ENCODE peak calls at places on chromosomes 5 and 9, in four cellular contexts. E, R, M and O are unnamed samples. For H3K4me1, the result is how much of the 10 kb centered on the place peaks cover.

GRCh38 chr9:134469041-134469875 is 143.0 kb downstream of the RXRA start:
- DNase-seq in E (peak), M (no peak), R (peak), O (peak)

GRCh38 chr9:22813520-22813919 is 366.9 kb downstream of the DMRTA1 start:
- DNase-seq in E (no peak), R (no peak), M (peak), O (no peak)

GRCh38 chr5:44266882-44267577 is 122.2 kb downstream of the FGF10 start:
- DNase-seq in M (no peak), R (no peak), E (peak), O (peak)

GRCh38 chr5:115571441-115571878 is 26.9 kb upstream of the FEM1C start:
- DNase-seq in M (no peak), R (no peak), E (no peak), O (peak)

GRCh38 chr9:99823392-99824377 is 2.0 kb downstream of the NR4A3 start:
- DNase-seq in R (peak), E (peak), M (peak), O (peak)

GRCh38 chr5:167639213-167639612 is 652.2 kb upstream of the WWC1 start:
- DNase-seq in R (no peak), M (peak), E (no peak), O (no peak)

GRCh38 chr5:98292496-98292895 is 481.0 kb upstream of the RGMB start:
- DNase-seq in E (no peak), R (no peak), M (peak), O (no peak)

GRCh38 chr5:83957188-83957587 is 236.5 kb upstream of the HAPLN1 start:
- DNase-seq in R (no peak), M (peak), E (no peak), O (no peak)

GRCh38 chr5:110853267-110853666 is 114.5 kb downstream of the SLC25A46 start:
- DNase-seq in R (no peak), M (peak), E (no peak), O (no peak)

GRCh38 chr5:170219615-170220014 is 13.2 kb upstream of the C5orf58 start:
- DNase-seq in M (peak), E (no peak), R (no peak), O (no peak)

GRCh38 chr5:135569755-135570452 is 8.9 kb downstream of the CXCL14 start:
- DNase-seq in E (no peak), R (peak), M (peak), O (peak)

DNA sequence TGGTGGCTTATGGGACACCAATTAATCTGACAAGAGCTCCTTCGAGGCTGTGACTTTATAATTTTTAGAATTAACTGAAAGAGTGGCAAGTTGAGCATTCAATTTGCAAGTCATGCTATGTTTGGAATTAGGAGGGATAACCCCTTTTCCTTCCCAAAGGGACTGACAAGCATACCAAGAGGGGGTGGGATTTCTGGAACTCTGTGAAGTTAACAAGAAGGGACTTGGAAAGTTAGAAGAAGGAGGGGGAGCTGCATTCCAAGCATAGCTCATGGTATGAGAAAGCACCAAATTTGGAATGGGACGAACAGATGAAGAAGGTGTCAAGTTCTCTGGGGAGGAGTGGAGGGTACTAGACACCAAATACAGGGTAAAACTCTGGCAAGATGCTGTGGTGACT is 8.9 kb upstream of the PALM2AKAP2 start:
- DNase-seq in E (no peak), M (peak), R (no peak), O (no peak)
- H3K4me1 ChIP-seq in E (under half), M (under half), R (under half), O (under half)

DNA sequence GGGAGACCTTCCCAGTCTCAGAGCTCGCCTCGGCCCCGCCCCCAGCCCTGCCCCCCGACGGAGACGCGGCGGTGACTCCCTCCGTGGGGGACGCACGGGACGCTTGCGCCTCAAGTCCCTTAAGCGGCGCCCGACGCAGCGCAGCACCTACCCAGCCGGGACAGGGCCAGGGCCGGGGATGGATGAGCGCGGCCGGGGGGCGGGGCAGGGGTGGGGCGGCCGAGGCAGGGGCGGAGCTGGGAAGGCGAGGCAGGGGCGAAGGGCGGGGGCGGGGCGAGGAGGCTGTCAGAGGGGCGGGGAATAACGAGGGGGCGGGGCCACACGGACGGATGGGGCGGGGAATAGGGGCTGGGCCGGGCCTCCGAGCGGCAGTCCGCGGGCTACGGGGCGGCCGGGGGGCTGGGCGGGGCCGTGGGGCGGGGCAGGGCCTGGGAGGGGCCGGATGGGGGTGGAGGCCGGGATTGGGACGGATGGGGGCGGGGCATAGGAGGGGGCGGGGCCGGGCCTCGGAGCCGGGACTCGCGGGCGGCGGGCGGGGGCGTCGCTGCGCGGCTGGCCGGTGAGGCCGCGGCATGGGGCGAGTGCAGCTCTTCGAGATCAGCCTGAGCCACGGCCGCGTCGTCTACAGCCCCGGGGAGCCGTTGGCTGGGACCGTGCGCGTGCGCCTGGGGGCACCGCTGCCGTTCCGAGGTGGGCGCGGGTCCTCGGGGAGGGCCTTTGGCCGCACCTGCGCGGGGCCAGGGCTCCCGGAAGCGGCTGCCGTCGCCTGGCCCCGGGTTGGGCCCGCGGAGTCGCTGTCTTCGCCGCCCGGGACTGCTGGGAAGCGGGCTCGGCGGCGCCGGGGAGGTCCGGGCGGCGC is at the start of gene ARRDC1:
- DNase-seq in R (peak), E (peak), M (peak), O (peak)
- TF ChIP-seq POLR2A in R (peak), E (no peak), M (peak), O (no peak)

GRCh38 chr9:136860933-136861873 is 4.9 kb downstream of the EDF1 start:
- DNase-seq in M (no peak), E (peak), R (peak), O (no peak)

GRCh38 chr9:136858452-136858843 is 6.3 kb downstream of the MAMDC4 start:
- DNase-seq in M (no peak), R (no peak), E (peak), O (no peak)

GRCh38 chr9:136858844-136859757 is 7.0 kb downstream of the MAMDC4 start:
- DNase-seq in E (peak), M (peak), R (peak), O (peak)

GRCh38 chr9:136860529-136860928 is 5.6 kb downstream of the EDF1 start:
- DNase-seq in R (peak), M (no peak), E (no peak), O (no peak)

DNA sequence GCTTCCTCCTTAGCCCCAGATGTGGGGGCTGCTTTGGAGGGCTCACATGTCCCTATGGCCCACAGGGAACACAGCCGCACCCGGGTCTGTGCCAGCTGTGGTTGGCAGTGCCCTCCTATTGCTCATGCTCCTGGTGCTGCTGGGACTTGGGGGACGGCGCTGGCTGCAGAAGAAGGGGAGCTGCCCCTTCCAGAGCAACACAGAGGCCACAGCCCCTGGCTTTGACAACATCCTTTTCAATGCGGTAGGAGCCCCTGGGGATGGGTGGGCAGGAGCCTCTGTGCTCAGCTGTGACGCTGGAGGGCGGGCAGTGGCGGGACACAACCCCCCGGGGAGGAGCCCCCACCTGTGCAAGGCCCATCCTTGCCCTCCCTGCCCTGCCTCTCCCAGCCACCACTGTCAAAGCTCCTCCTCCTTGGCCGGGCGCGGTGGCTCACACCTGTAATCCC is 6.3 kb downstream of the EDF1 start:
- DNase-seq in R (peak), E (peak), M (no peak), O (no peak)
- H3K4me1 ChIP-seq in R (under half), E (under half), M (under half), O (under half)

DNA sequence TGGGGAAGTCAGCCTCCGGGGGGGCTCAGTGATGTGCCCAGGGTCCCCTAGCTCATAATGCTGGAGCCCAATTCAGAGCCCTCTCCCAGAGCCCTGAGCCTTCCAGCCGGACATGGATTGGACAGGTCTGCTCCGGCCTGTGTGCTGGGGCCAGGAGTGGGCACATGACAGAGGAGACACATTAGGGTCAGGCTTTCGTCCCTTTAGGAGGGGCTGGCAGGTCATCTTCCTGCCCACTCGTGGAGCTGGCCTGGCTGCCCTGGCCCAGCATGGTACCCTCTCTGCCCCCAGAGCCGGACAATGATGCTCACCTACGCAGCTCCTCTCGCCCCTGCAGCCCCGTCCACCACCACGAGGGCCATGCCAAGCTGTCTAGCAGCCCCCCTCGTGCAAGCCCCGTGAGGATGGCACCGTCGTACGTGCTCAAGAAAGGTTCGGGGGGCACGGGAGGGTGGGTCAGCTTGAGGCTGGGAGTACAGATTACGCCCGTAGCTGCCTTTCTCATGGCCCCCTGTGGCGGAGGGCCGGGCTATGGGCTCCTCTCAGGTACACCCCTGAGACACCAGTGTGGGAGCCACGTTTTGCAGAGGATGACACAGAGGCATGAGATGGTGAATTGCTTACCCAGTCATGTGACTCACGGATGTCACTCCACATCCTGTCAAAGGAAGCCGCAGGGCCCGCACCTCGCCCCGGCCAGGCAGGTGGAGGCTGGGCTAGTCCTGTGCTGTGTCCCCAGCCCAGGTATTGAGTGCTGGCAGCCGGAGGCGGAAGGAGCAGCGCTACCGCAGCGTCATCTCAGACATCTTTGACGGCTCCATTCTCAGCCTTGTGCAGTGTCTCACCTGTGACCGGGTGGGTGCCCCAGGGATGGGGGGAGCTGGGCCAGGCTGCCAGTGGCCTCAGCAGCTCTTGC is 33.6 kb downstream of the USP20 start:
- DNase-seq in E (no peak), R (peak), M (no peak), O (no peak)
- TF ChIP-seq POLR2A in E (no peak), R (peak), M (no peak), O (no peak)

DNA sequence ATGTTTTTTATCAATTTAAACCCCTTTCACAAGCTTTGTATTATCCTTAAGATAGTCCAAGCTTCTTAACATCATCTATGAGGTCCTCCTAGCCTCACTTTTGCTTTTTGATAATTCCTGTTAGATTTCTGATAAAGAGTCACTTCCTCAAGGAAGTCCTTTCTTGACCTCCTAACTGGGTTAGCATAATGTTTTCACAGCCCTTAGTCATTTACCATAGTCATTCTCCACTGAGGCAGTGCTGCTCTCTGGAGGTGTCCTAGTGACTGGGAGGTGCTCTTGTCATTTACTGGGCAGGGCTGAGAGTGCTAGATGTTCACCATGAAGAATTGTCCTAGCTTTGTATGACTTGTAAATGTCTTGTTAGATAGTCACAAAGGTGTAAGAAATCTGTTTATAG is 26.4 kb downstream of the TNPO1 start:
- DNase-seq in E (no peak), R (peak), M (peak), O (no peak)
- H3K4me1 ChIP-seq in E (under half), R (under half), M (under half), O (under half)

GRCh38 chr9:14692918-14693861 is at the start of gene ZDHHC21:
- DNase-seq in E (peak), M (peak), R (peak), O (peak)
- TF ChIP-seq POLR2A in E (no peak), M (no peak), R (peak), O (no peak)

GRCh38 chr9:7088598-7088997 is 330.8 kb downstream of the KDM4C start:
- DNase-seq in R (no peak), E (no peak), M (no peak), O (no peak)
- H3K4me1 ChIP-seq in R (under half), E (under half), M (under half), O (under half)

GRCh38 chr9:126818482-126818881 is 13.6 kb downstream of the ZBTB43 start:
- DNase-seq in R (no peak), M (no peak), E (no peak), O (no peak)

GRCh38 chr9:126809068-126809467 is 4.2 kb downstream of the ZBTB43 start:
- DNase-seq in R (no peak), E (no peak), M (peak), O (no peak)

DNA sequence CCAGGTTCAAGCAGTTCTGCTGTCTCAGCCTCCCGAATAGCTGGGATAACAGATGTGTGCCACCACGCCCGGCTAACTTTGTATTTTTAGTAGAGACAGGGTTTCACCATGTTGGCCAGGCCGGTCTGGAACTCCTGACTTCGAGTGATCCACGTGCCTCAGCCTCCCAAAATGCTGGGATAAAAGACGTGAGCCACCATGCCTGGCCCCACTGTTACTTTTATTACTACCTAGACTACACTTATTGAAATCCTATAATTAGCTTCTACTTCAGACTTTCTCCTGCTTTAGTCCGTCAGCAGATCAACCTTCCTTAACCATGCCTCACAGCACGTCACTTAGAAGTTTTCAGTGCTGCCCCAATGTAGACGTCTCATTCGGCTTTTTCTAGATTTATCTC is 8.2 kb downstream of the ZBTB43 start:
- DNase-seq in R (no peak), E (no peak), M (no peak), O (no peak)
- TF ChIP-seq POLR2A in R (no peak), E (no peak), M (no peak), O (no peak)

DNA sequence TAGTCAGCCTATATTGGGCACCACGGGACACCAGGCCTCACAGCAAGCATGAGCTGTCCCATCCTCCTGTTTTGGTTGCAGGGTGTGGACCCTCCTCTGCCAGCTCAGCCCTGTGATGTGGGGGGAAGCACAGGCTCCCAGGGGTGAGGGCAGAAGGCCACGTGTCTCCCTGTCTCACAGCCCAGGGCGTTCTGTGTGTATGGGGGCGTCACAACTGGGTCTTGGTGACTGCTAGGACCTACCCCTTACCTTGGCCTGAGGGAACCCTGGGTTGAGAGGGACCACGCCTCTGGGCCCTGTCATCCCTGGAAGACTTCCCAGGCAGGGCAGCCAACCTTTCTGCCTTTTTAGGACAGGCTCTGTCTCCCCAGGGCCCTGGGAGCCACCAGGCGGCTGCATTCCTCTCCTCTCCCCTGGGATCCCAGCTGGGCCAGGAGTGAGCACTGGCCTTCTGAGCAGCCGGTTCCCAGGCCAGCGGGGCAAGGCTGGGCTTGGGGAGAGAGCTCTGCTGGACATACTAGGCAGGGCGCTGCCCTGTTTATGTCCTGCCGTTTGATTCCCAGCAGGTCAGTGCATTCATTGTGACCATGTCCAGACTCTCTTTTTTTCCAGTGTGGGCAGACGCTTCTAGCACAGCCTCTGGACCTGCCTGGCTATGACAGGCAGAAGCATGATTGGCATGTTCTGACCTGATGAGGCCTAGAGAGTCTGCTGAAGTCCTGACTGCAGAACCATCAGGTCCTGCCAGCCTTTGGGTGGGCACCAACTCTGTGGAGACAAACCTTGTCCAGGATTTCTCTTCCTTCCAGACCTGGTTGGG is 97.5 kb downstream of the DAB2IP start:
- DNase-seq in M (no peak), R (peak), E (peak), O (no peak)
- H3K4me1 ChIP-seq in M (under half), R (under half), E (under half), O (half or more)

DNA sequence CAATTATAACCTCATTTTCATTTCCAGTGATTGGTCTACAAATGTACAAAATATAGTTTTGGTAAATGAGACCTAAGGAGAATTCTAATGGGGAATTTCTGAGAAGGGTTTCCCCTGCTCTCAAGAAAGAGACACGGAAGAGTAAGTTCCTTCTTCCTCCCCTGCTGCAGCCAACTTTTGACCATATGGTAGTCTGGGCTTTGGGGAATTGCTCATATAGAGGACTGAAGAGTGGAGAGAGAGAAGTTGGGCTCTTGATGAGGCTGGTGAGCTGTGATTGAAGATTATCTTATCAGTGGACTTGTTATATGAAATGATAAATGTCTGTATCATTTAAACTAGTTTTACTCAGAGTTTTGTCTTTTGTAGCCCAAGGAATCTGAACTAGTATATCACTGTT is 4.3 kb upstream of the LNPEP start:
- DNase-seq in M (no peak), R (no peak), E (no peak), O (no peak)
- TF ChIP-seq POLR2A in M (no peak), R (no peak), E (no peak), O (no peak)